ENCODE peak calls at places on chromosomes 16 and 17, in four cellular contexts. F, K, H and Y are unnamed samples.

GRCh38 chr17:57408064-57408811 is 151.9 kb downstream of the MSI2 start:
- DNase-seq in F (peak; percentile 28), H (peak; percentile 63), K (no peak), Y (no peak)

GRCh38 chr17:35841505-35841904 is 27.2 kb downstream of the HEATR9 start:
- DNase-seq in F (no peak), H (no peak), K (no peak), Y (peak; percentile 93)

GRCh38 chr17:62823111-62823895 is 15.2 kb upstream of the MARCHF10 start:
- DNase-seq in H (no peak), K (no peak), F (no peak), Y (peak; percentile 67)

GRCh38 chr16:22071352-22071923 is 20.9 kb upstream of the VWA3A start:
- DNase-seq in K (no peak), H (no peak), F (no peak), Y (no peak)

GRCh38 chr17:16443390-16444257 is 28.3 kb downstream of the TRPV2 start:
- DNase-seq in K (no peak), H (no peak), F (no peak), Y (no peak)

GRCh38 chr17:74415608-74416396 is 16.1 kb upstream of the GPRC5C start:
- DNase-seq in H (no peak), F (no peak), K (no peak), Y (no peak)

GRCh38 chr17:35025541-35025940 is 38.0 kb downstream of the RFFL start:
- DNase-seq in K (no peak), H (no peak), F (no peak), Y (no peak)

GRCh38 chr17:7296189-7296861 is 1.9 kb upstream of the YBX2 start:
- DNase-seq in K (no peak), H (peak; percentile 54), F (no peak), Y (peak; percentile 66)

GRCh38 chr16:69514366-69514765 is 51.4 kb upstream of the NFAT5 start:
- DNase-seq in H (no peak), F (no peak), K (no peak), Y (no peak)

GRCh38 chr16:424623-425081 is 797 bp upstream of the RAB11FIP3 start:
- DNase-seq in H (no peak), F (no peak), K (no peak), Y (no peak)

GRCh38 chr17:2232244-2232638 is 71.3 kb downstream of the SMG6 start:
- DNase-seq in K (no peak), H (no peak), F (no peak), Y (peak; percentile 96)

GRCh38 chr17:50703162-50703561 is 4.6 kb downstream of the ANKRD40 start:
- DNase-seq in H (no peak), F (no peak), K (no peak), Y (no peak)